ENCODE peak calls at places on chromosomes 13 and 19, in five cellular contexts. Q is T-helper 1 cell, C is naive B cell, B is lung microvascular endothelial cell, E is stomach. D is an unnamed sample.

GRCh38 chr13:48265217-48265815 is 32.3 kb downstream of the ITM2B start:
- DNase-seq in Q (peak), C (peak), B (no peak), E (no peak), D (peak)

GRCh38 chr19:48192750-48193149 is 22.3 kb downstream of the ZSWIM9 start:
- DNase-seq in Q (no peak), C (no peak), B (no peak), E (no peak), D (no peak)

GRCh38 chr13:47175172-47175806 is 278.4 kb upstream of the HTR2A start:
- DNase-seq in Q (no peak), C (no peak), B (no peak), E (no peak), D (no peak)

GRCh38 chr13:36965767-36966166 is 33.4 kb downstream of the ALG5 start:
- DNase-seq in Q (peak), C (no peak), B (peak), E (no peak), D (no peak)

GRCh38 chr19:1986357-1987162 is 29.0 kb downstream of the BTBD2 start:
- DNase-seq in Q (no peak), C (no peak), B (no peak), E (no peak), D (no peak)

GRCh38 chr19:39833464-39834286 is at the start of gene DYRK1B:
- DNase-seq in Q (peak), C (peak), B (peak), E (peak), D (peak)

GRCh38 chr13:40453666-40454030 is 212.8 kb downstream of the FOXO1 start:
- DNase-seq in Q (no peak), C (no peak), B (no peak), E (no peak), D (no peak)

GRCh38 chr13:37068962-37069361 is 9.5 kb upstream of the SUPT20H start:
- DNase-seq in Q (no peak), C (no peak), B (peak), E (no peak), D (peak)

GRCh38 chr13:32277838-32278237 is 37.3 kb downstream of the ZAR1L start:
- DNase-seq in Q (no peak), C (no peak), B (no peak), E (no peak), D (no peak)

GRCh38 chr19:13731147-13731964 is 33.0 kb upstream of the MRI1 start:
- DNase-seq in Q (peak), C (peak), B (peak), E (peak), D (peak)

GRCh38 chr13:97904059-97904458 is 49.4 kb upstream of the IPO5 start:
- DNase-seq in Q (no peak), C (no peak), B (no peak), E (no peak), D (no peak)

GRCh38 chr13:32850311-32851052 is 165.7 kb upstream of the KL start:
- DNase-seq in Q (no peak), C (no peak), B (no peak), E (no peak), D (no peak)

GRCh38 chr13:33014291-33014690 is 1.9 kb upstream of the KL start:
- DNase-seq in Q (no peak), C (no peak), B (no peak), E (no peak), D (no peak)

GRCh38 chr19:34999498-35000337 is at the start of gene GRAMD1A:
- DNase-seq in Q (peak), C (peak), B (peak), E (peak), D (peak)

GRCh38 chr19:53467138-53467502 is 413 bp upstream of the ZNF813 start:
- DNase-seq in Q (no peak), C (no peak), B (no peak), E (no peak), D (no peak)

GRCh38 chr13:49676581-49677298 is 14.5 kb downstream of the EBPL start:
- DNase-seq in Q (no peak), C (no peak), B (peak), E (no peak), D (no peak)

GRCh38 chr19:925912-926594 is at the start of gene ARID3A:
- DNase-seq in Q (peak), C (no peak), B (peak), E (peak), D (no peak)

GRCh38 chr19:45823182-45823581 is 8.1 kb upstream of the RSPH6A start:
- DNase-seq in Q (no peak), C (no peak), B (no peak), E (no peak), D (no peak)

GRCh38 chr13:48828962-48829405 is 146.7 kb upstream of the FNDC3A start:
- DNase-seq in Q (no peak), C (no peak), B (no peak), E (no peak), D (peak)

GRCh38 chr19:48683349-48683748 is 10.5 kb upstream of the NTN5 start:
- DNase-seq in Q (no peak), C (peak), B (peak), E (no peak), D (no peak)

GRCh38 chr19:46970815-46971214 is 48.8 kb upstream of the NPAS1 start:
- DNase-seq in Q (no peak), C (no peak), B (peak), E (no peak), D (no peak)

GRCh38 chr13:77002590-77003190 is 10.8 kb downstream of the CLN5 start:
- DNase-seq in Q (no peak), C (no peak), B (peak), E (no peak), D (peak)